ENCODE peak calls at places on chromosomes 12 and 14, in four cellular contexts. Q is GM23338; A is HepG2; C is activated naive CD8-positive, alpha-beta T cell treated with anti-CD3 and anti-CD28 coated beads, Interleukin-2, amount 10 ng/mL, durations not matched to agents 7 days and 5 days. E is an unnamed sample.
A peak's percentile ranks its signal among the peaks of the same experiment; 100 is the strongest.

GRCh38 chr14:89651805-89652204 is 234.8 kb upstream of the FOXN3 start:
- ATAC-seq in Q (peak; percentile 74), A (no peak), C (no peak), E (no peak)

GRCh38 chr12:111359231-111359913 is 9.5 kb downstream of the PHETA1 start:
- ATAC-seq in Q (no peak), A (peak; percentile 18), C (peak; percentile 49), E (peak; percentile 72)

GRCh38 chr14:37858733-37859132 is 263.3 kb downstream of the TTC6 start:
- ATAC-seq in Q (no peak), A (peak; percentile 95), C (no peak), E (no peak)

GRCh38 chr14:34035177-34035933 is 84.5 kb upstream of the EGLN3 start:
- ATAC-seq in Q (no peak), A (peak; percentile 93), C (no peak), E (no peak)

GRCh38 chr14:106586098-106586704 is 1059.8 kb downstream of the TMEM121 start:
- ATAC-seq in Q (no peak), A (peak; percentile 96), C (peak; percentile 87), E (peak; percentile 89)

GRCh38 chr12:28144059-28144458 is 46.2 kb upstream of the CCDC91 start:
- ATAC-seq in Q (no peak), A (no peak), C (no peak), E (no peak)

GRCh38 chr14:78383060-78383459 is 212.9 kb downstream of the NRXN3 start:
- ATAC-seq in Q (no peak), A (no peak), C (no peak), E (no peak)

GRCh38 chr12:113070117-113070906 is 13.8 kb downstream of the DTX1 start:
- ATAC-seq in Q (no peak), A (no peak), C (peak; percentile 83), E (peak; percentile 81)

GRCh38 chr12:105676694-105677093 is 346.2 kb downstream of the C12orf75 start:
- ATAC-seq in Q (no peak), A (no peak), C (no peak), E (no peak)

GRCh38 chr12:74381968-74382367 is 155.7 kb upstream of the ATXN7L3B start:
- ATAC-seq in Q (no peak), A (no peak), C (no peak), E (no peak)

GRCh38 chr12:93824514-93825500 is 147.6 kb downstream of the CRADD start:
- ATAC-seq in Q (peak; percentile 91), A (no peak), C (no peak), E (no peak)

GRCh38 chr14:94451826-94452225 is 774 bp downstream of the SERPINA11 start:
- ATAC-seq in Q (peak; percentile 59), A (peak; percentile 9), C (no peak), E (no peak)

GRCh38 chr14:67554341-67554740 is 21.3 kb downstream of the PLEKHH1 start:
- ATAC-seq in Q (no peak), A (no peak), C (no peak), E (no peak)

GRCh38 chr12:41981758-41982157 is 162.9 kb downstream of the GXYLT1 start:
- ATAC-seq in Q (no peak), A (no peak), C (no peak), E (no peak)

GRCh38 chr12:3244219-3244750 is 167.1 kb downstream of the TSPAN9 start:
- ATAC-seq in Q (no peak), A (no peak), C (no peak), E (no peak)

GRCh38 chr12:31732926-31733548 is 4.2 kb upstream of the AMN1 start:
- ATAC-seq in Q (peak; percentile 49), A (no peak), C (no peak), E (no peak)

GRCh38 chr14:64080452-64080851 is 213.7 kb downstream of the ESR2 start:
- ATAC-seq in Q (no peak), A (no peak), C (no peak), E (no peak)

GRCh38 chr12:121209221-121209620 is 708 bp upstream of the P2RX4 start:
- ATAC-seq in Q (peak; percentile 4), A (no peak), C (no peak), E (no peak)

GRCh38 chr12:41917181-41917580 is 227.5 kb downstream of the GXYLT1 start:
- ATAC-seq in Q (no peak), A (no peak), C (no peak), E (no peak)

GRCh38 chr12:6694701-6695100 is 5.5 kb upstream of the ZNF384 start:
- ATAC-seq in Q (no peak), A (no peak), C (no peak), E (no peak)

GRCh38 chr12:6967548-6968100 is 2.8 kb downstream of the PHB2 start:
- ATAC-seq in Q (no peak), A (no peak), C (no peak), E (no peak)

GRCh38 chr14:21748869-21749303 is 75.3 kb upstream of the OR4E1 start:
- ATAC-seq in Q (peak; percentile 98), A (peak; percentile 99), C (peak; percentile 89), E (peak; percentile 65)

GRCh38 chr12:71415336-71416231 is 24.0 kb upstream of the LGR5 start:
- ATAC-seq in Q (peak; percentile 88), A (peak; percentile 90), C (no peak), E (no peak)

GRCh38 chr12:29088611-29089219 is 60.4 kb upstream of the FAR2 start:
- ATAC-seq in Q (no peak), A (no peak), C (no peak), E (no peak)

GRCh38 chr12:33588082-33588712 is 148.6 kb upstream of the SYT10 start:
- ATAC-seq in Q (no peak), A (no peak), C (no peak), E (peak; percentile 27)

GRCh38 chr12:124492879-124493808 is 74.3 kb downstream of the NCOR2 start:
- ATAC-seq in Q (no peak), A (no peak), C (no peak), E (no peak)

GRCh38 chr12:95205016-95205415 is 12.3 kb downstream of the FGD6 start:
- ATAC-seq in Q (no peak), A (no peak), C (no peak), E (no peak)

GRCh38 chr12:6434205-6435180 is 10.3 kb upstream of the CD27 start:
- ATAC-seq in Q (peak; percentile 77), A (peak; percentile 71), C (peak; percentile 95), E (peak; percentile 48)

GRCh38 chr12:107440596-107440995 is 245.0 kb upstream of the PWP1 start:
- ATAC-seq in Q (no peak), A (no peak), C (no peak), E (no peak)

GRCh38 chr12:114848661-114849060 is 164.7 kb upstream of the TBX3 start:
- ATAC-seq in Q (no peak), A (no peak), C (no peak), E (no peak)

GRCh38 chr12:32454075-32454474 is 54.7 kb downstream of the FGD4 start:
- ATAC-seq in Q (peak; percentile 85), A (no peak), C (no peak), E (no peak)

GRCh38 chr14:92955381-92955780 is 32.4 kb downstream of the CHGA start:
- ATAC-seq in Q (no peak), A (no peak), C (no peak), E (no peak)

GRCh38 chr12:127272864-127273263 is 994.1 kb upstream of the TMEM132C start:
- ATAC-seq in Q (no peak), A (no peak), C (no peak), E (no peak)

GRCh38 chr12:43806737-43807072 is 588 bp upstream of the TWF1 start:
- ATAC-seq in Q (no peak), A (no peak), C (no peak), E (no peak)

GRCh38 chr12:52007158-52007921 is 594 bp downstream of the TAMALIN start:
- ATAC-seq in Q (peak; percentile 9), A (no peak), C (peak; percentile 53), E (peak; percentile 60)

GRCh38 chr12:15706010-15706676 is 83.0 kb downstream of the EPS8 start:
- ATAC-seq in Q (peak; percentile 98), A (no peak), C (no peak), E (no peak)

GRCh38 chr12:106764738-106765137 is 9.7 kb upstream of the RIC8B start:
- ATAC-seq in Q (no peak), A (peak; percentile 73), C (no peak), E (no peak)

GRCh38 chr12:47652491-47653234 is 53.2 kb downstream of the RPAP3 start:
- ATAC-seq in Q (peak; percentile 53), A (peak; percentile 94), C (no peak), E (no peak)

GRCh38 chr12:124539084-124540041 is 28.0 kb downstream of the NCOR2 start:
- ATAC-seq in Q (peak; percentile 27), A (peak; percentile 62), C (no peak), E (peak; percentile 3)

GRCh38 chr12:52872644-52873384 is 24.0 kb upstream of the KRT78 start:
- ATAC-seq in Q (no peak), A (no peak), C (no peak), E (no peak)